ENCODE peak calls at places on chromosomes 6 and 20, in six cellular contexts. D is pancreas; B is lower lobe of right lung; Y is heart left ventricle; T is naive thymus-derived CD4-positive, alpha-beta T cell; R is adrenal gland. J is an unnamed sample. For H3K36me3, the result is how much of the 10 kb centered on the place peaks cover.

GRCh38 chr20:14991023-14991422 is 653.6 kb upstream of the FLRT3 start:
- DNase-seq in D (no peak), B (no peak), Y (no peak), T (no peak), R (no peak), J (no peak)

GRCh38 chr6:24584390-24584735 is 61.6 kb downstream of the KIAA0319 start:
- DNase-seq in D (no peak), B (no peak), Y (no peak), T (no peak), R (no peak), J (no peak)

GRCh38 chr20:46354207-46354555 is 45.9 kb upstream of the CDH22 start:
- DNase-seq in D (no peak), B (peak), Y (no peak), T (no peak), R (no peak), J (no peak)

GRCh38 chr20:4724459-4725262 is 3.0 kb downstream of the PRND start:
- DNase-seq in D (no peak), B (no peak), Y (no peak), T (no peak), R (no peak), J (no peak)

GRCh38 chr6:111487656-111488055 is 4.6 kb upstream of the REV3L start:
- DNase-seq in D (no peak), B (no peak), Y (no peak), T (no peak), R (no peak), J (peak)

GRCh38 chr6:109443425-109443950 is 3.0 kb downstream of the SMPD2 start:
- DNase-seq in D (no peak), B (no peak), Y (no peak), T (no peak), R (no peak), J (no peak)

GRCh38 chr6:89843070-89843469 is 13.4 kb downstream of the CASP8AP2 start:
- DNase-seq in D (no peak), B (no peak), Y (no peak), T (no peak), R (no peak), J (no peak)

GRCh38 chr6:71279321-71279720 is 9.3 kb upstream of the OGFRL1 start:
- DNase-seq in D (no peak), B (no peak), Y (no peak), T (no peak), R (no peak), J (no peak)

GRCh38 chr6:113875470-113875869 is 18.3 kb downstream of the MARCKS start:
- DNase-seq in D (no peak), B (no peak), Y (no peak), T (no peak), R (no peak), J (no peak)

GRCh38 chr6:22657341-22657985 is 88.1 kb downstream of the HDGFL1 start:
- DNase-seq in D (no peak), B (no peak), Y (no peak), T (no peak), R (no peak), J (no peak)

GRCh38 chr20:32448306-32449056 is 90.3 kb downstream of the ASXL1 start:
- DNase-seq in D (peak), B (no peak), Y (peak), T (peak), R (peak), J (no peak)

GRCh38 chr6:44522871-44523270 is 135.4 kb downstream of the CDC5L start:
- DNase-seq in D (no peak), B (no peak), Y (no peak), T (no peak), R (no peak), J (no peak)

GRCh38 chr6:150651808-150652473 is 52.3 kb downstream of the PLEKHG1 start:
- DNase-seq in D (no peak), B (no peak), Y (no peak), T (no peak), R (no peak), J (no peak)

GRCh38 chr6:34142599-34142998 is 3.3 kb downstream of the GRM4 start:
- DNase-seq in D (no peak), B (peak), Y (peak), T (no peak), R (peak), J (no peak)

GRCh38 chr6:165799736-165800135 is 136.7 kb upstream of the PDE10A start:
- DNase-seq in D (no peak), B (no peak), Y (no peak), T (no peak), R (no peak), J (no peak)

GRCh38 chr20:17849111-17849900 is 119.3 kb downstream of the SNX5 start:
- DNase-seq in D (no peak), B (no peak), Y (no peak), T (no peak), R (no peak), J (no peak)

GRCh38 chr6:149995971-149996370 is 29.4 kb downstream of the RAET1L start:
- DNase-seq in D (no peak), B (no peak), Y (no peak), T (no peak), R (no peak), J (no peak)

GRCh38 chr6:9195322-9195721 is 760.0 kb upstream of the SLC35B3 start:
- DNase-seq in D (no peak), B (no peak), Y (no peak), T (no peak), R (no peak), J (no peak)

GRCh38 chr6:91476000-91476399 is 889.1 kb upstream of the MAP3K7 start:
- DNase-seq in D (no peak), B (no peak), Y (no peak), T (no peak), R (peak), J (no peak)

GRCh38 chr20:53412600-53413187 is 180.9 kb downstream of the ZNF217 start:
- DNase-seq in D (no peak), B (no peak), Y (no peak), T (no peak), R (no peak), J (no peak)

GRCh38 chr20:32975698-32976674 is 28.2 kb downstream of the SUN5 start:
- DNase-seq in D (peak), B (no peak), Y (peak), T (no peak), R (no peak), J (no peak)

GRCh38 chr6:157380458-157380778 is 572 bp upstream of the ZDHHC14 start:
- DNase-seq in D (no peak), B (peak), Y (no peak), T (no peak), R (no peak), J (no peak)

GRCh38 chr6:12301009-12301408 is 10.8 kb downstream of the EDN1 start:
- DNase-seq in D (no peak), B (no peak), Y (no peak), T (no peak), R (no peak), J (no peak)

GRCh38 chr6:90533615-90534336 is 53.1 kb downstream of the MAP3K7 start:
- DNase-seq in D (no peak), B (no peak), Y (no peak), T (no peak), R (no peak), J (no peak)

GRCh38 chr20:20297181-20297580 is 70.7 kb upstream of the INSM1 start:
- DNase-seq in D (no peak), B (no peak), Y (no peak), T (no peak), R (no peak), J (no peak)

GRCh38 chr20:19661717-19662637 is 96.1 kb upstream of the RIN2 start:
- DNase-seq in D (peak), B (peak), Y (no peak), T (no peak), R (peak), J (peak)

GRCh38 chr20:11755071-11755881 is 162.4 kb upstream of the BTBD3 start:
- DNase-seq in D (no peak), B (no peak), Y (no peak), T (no peak), R (no peak), J (no peak)

GRCh38 chr6:140779341-140779740 is 1353.4 kb upstream of the GJE1 start:
- DNase-seq in D (no peak), B (no peak), Y (no peak), T (no peak), R (no peak), J (no peak)

GRCh38 chr6:148619891-148620290 is 126.9 kb upstream of the UST start:
- DNase-seq in D (no peak), B (no peak), Y (no peak), T (no peak), R (no peak), J (no peak)

GRCh38 chr6:150212745-150213144 is 69.9 kb downstream of the PPP1R14C start:
- DNase-seq in D (no peak), B (no peak), Y (no peak), T (no peak), R (no peak), J (peak)

DNA sequence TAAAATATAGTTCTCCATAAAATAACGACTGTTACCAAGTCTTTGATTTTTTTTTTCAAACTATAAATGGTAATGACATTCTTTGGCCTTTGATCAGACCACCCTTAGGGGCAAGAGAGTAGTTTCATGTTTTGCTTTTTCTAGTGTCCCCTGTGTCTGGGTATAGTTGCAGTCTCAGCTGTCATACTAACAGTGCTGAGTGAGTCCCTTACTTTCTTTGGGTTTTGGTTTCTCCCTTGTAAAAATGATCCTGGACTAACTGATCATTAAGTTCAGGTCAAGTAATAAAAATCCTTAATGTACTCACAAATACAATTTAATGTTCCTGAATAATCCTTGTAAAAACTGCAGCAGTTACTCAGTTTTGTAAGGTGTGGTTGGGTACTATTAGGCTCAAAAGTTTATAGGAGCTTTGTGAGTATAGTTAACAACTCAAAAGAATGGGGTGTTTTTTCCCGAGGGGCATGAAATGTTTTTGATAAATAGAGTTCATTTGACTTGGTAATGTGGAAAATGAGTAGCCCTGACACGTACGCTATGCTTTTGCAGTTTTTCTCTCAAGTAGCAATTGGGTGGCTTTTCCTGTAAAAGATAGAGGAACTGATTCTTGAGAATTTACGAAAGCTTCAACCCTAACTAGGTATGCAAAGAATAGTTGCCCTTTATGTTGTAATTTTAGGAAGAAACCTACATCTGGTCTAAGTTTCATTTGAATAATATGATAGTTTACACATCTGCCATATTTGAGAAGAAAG is 6.2 kb downstream of the PTPN1 start:
- DNase-seq in D (no peak), B (no peak), Y (no peak), T (no peak), R (no peak), J (peak)
- H3K27ac ChIP-seq in D (no peak), B (no peak), Y (peak), T (peak), R (peak), J (no peak)

GRCh38 chr6:52351879-52352238 is 10.1 kb upstream of the PAQR8 start:
- DNase-seq in D (no peak), B (no peak), Y (no peak), T (no peak), R (no peak), J (no peak)
- H3K36me3 ChIP-seq in D (under half), B (under half), Y (under half), T (under half), R (under half), J (under half)

DNA sequence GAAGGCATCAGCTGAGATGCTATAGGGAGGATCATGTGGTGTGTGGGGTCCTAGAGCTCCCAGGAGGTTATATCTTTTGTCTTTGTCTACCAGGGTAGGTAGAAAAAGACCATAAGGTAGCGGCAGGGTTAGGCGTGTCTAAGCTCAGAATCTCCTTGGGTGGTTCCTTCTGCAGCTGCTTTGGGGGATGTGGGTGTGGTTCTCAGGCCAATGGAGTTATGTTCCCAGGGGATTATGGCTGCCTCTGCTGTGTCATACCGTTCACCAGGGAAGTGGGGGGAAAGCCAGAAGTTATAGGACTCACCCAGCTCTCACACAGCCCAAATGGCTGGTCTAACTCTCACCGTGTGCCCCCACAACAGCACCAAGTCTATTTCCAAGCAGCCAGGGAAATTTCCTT is 107.4 kb upstream of the ADGRB3 start:
- DNase-seq in D (no peak), B (no peak), Y (no peak), T (no peak), R (no peak), J (no peak)
- H3K27ac ChIP-seq in D (no peak), B (no peak), Y (no peak), T (no peak), R (no peak), J (no peak)

GRCh38 chr6:152695317-152696043 is 2.2 kb upstream of the MYCT1 start:
- DNase-seq in D (no peak), B (no peak), Y (no peak), T (no peak), R (no peak), J (no peak)
- H3K36me3 ChIP-seq in D (under half), B (under half), Y (under half), T (under half), R (under half), J (under half)

GRCh38 chr20:25195962-25196700 is 619 bp downstream of the ENTPD6 start:
- DNase-seq in D (peak), B (peak), Y (no peak), T (no peak), R (peak), J (peak)

GRCh38 chr20:25197870-25198190 is 2.3 kb downstream of the ENTPD6 start:
- DNase-seq in D (no peak), B (no peak), Y (no peak), T (no peak), R (no peak), J (no peak)

GRCh38 chr20:25197173-25197869 is 1.8 kb downstream of the ENTPD6 start:
- DNase-seq in D (no peak), B (no peak), Y (no peak), T (no peak), R (no peak), J (peak)

GRCh38 chr20:25195014-25195961 is at the start of gene ENTPD6:
- DNase-seq in D (peak), B (peak), Y (peak), T (peak), R (peak), J (peak)

DNA sequence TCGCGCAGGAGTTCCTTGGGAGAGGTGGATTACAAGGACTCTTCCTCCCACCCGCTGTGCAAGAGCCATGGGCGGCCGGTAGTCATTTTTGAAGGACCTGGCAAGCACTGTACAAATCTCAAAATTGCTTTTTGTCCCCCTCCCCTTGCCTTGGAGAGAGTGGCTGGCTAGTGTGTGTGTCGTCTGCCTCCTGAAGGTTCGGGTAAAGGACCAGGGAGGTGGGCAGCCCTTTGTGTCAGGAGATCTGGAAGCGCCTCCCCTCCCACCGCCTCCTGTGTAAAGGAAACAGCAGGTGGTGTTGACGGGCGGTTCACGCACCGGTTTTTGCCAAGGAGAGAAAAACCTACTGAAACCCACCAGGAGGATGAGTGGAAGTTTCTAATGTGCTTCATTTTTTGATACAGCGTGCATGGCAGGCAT is 1.2 kb downstream of the ENTPD6 start:
- DNase-seq in D (no peak), B (no peak), Y (no peak), T (no peak), R (no peak), J (no peak)
- H3K27ac ChIP-seq in D (peak), B (peak), Y (peak), T (peak), R (peak), J (peak)

DNA sequence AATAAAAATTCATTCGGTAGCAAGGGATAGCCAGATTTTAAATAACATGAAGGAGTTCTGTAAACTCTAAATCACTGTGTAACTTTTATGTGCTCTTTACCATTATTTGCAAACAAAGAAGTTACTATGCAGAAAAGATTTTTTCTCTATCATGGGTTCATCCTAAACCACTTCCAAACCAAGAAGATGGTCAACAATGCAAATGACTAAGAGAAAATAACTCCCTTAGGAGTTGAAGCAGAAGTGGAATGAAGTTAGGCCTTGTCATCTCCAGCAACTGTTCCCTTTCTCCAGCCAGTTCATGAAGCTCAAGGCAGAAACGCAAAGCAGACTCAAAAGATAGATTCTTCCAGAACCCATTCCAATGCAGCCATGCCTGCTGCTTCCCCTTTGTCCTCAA is 66.0 kb downstream of the MBOAT1 start:
- DNase-seq in D (no peak), B (no peak), Y (no peak), T (no peak), R (no peak), J (no peak)
- H3K36me3 ChIP-seq in D (under half), B (under half), Y (under half), T (under half), R (under half), J (under half)

GRCh38 chr20:44909872-44910689 is at the start of gene PABPC1L:
- DNase-seq in D (peak), B (peak), Y (peak), T (peak), R (peak), J (peak)
- H3K27ac ChIP-seq in D (no peak), B (no peak), Y (no peak), T (peak), R (no peak), J (peak)

GRCh38 chr20:62136283-62137091 is 6.7 kb downstream of the PSMA7 start:
- DNase-seq in D (no peak), B (peak), Y (no peak), T (peak), R (peak), J (peak)

GRCh38 chr20:62137092-62137384 is 6.2 kb downstream of the PSMA7 start:
- DNase-seq in D (no peak), B (no peak), Y (no peak), T (no peak), R (no peak), J (no peak)

GRCh38 chr20:62133864-62134263 is 9.3 kb downstream of the PSMA7 start:
- DNase-seq in D (no peak), B (no peak), Y (peak), T (no peak), R (no peak), J (peak)

GRCh38 chr20:62134735-62135231 is 8.4 kb downstream of the PSMA7 start:
- DNase-seq in D (no peak), B (no peak), Y (no peak), T (no peak), R (peak), J (no peak)

GRCh38 chr20:62135573-62136266 is 7.5 kb downstream of the PSMA7 start:
- DNase-seq in D (no peak), B (no peak), Y (no peak), T (no peak), R (no peak), J (no peak)
- H3K36me3 ChIP-seq in D (under half), B (half or more), Y (half or more), T (under half), R (half or more), J (half or more)

J was measured in Karpas-422.